ENCODE peak calls at places on chromosomes 11 and 22, in four cellular contexts. X is AG09309, J is brain microvascular endothelial cell, C is Calu3. U is an unnamed sample.

GRCh38 chr11:64695548-64695947 is 27.4 kb downstream of the NRXN2 start:
- DNase-seq in X (no peak), C (no peak), J (no peak), U (no peak)

GRCh38 chr11:44941286-44942021 is 9.2 kb downstream of the TP53I11 start:
- DNase-seq in C (no peak), X (no peak), J (no peak), U (no peak)

GRCh38 chr11:20671856-20672546 is 2.6 kb downstream of the NELL1 start:
- DNase-seq in J (no peak), X (no peak), C (no peak), U (peak)

GRCh38 chr11:74018331-74019005 is 9.6 kb upstream of the UCP3 start:
- DNase-seq in X (peak), J (peak), C (peak), U (peak)

GRCh38 chr22:49960967-49961600 is 512 bp downstream of the PIM3 start:
- DNase-seq in X (no peak), C (peak), J (peak), U (no peak)

GRCh38 chr11:33670250-33671011 is 30.2 kb downstream of the C11orf91 start:
- DNase-seq in J (peak), X (no peak), C (no peak), U (no peak)

GRCh38 chr11:92224394-92225205 is at the start of gene FAT3:
- DNase-seq in C (peak), J (peak), X (peak), U (no peak)

GRCh38 chr11:120212926-120213325 is 2.1 kb downstream of the OAF start:
- DNase-seq in X (no peak), C (no peak), J (no peak), U (no peak)

GRCh38 chr11:35142481-35143207 is 3.7 kb downstream of the CD44 start:
- DNase-seq in J (peak), C (peak), X (no peak), U (peak)

GRCh38 chr11:108223449-108224149 is 732 bp downstream of the ATM start:
- DNase-seq in X (no peak), J (peak), C (no peak), U (peak)

GRCh38 chr11:114562166-114562916 is 2.7 kb upstream of the NXPE1 start:
- DNase-seq in J (no peak), X (peak), C (no peak), U (no peak)

GRCh38 chr11:13277719-13278619 is at the start of gene BMAL1:
- DNase-seq in C (peak), X (no peak), J (no peak), U (peak)

GRCh38 chr11:2867722-2868548 is 17.6 kb downstream of the CDKN1C start:
- DNase-seq in X (no peak), J (no peak), C (no peak), U (no peak)

GRCh38 chr11:77884186-77884828 is 63.4 kb downstream of the AAMDC start:
- DNase-seq in J (peak), X (peak), C (no peak), U (no peak)

GRCh38 chr11:22433517-22433916 is 95.3 kb downstream of the SLC17A6 start:
- DNase-seq in X (no peak), C (no peak), J (no peak), U (no peak)

GRCh38 chr11:13174090-13174489 is 103.5 kb upstream of the BMAL1 start:
- DNase-seq in C (no peak), X (no peak), J (no peak), U (no peak)

GRCh38 chr11:129440028-129440630 is 64.5 kb downstream of the BARX2 start:
- DNase-seq in X (no peak), C (peak), J (no peak), U (peak)

GRCh38 chr22:37822079-37822833 is 926 bp upstream of the GALR3 start:
- DNase-seq in X (no peak), J (no peak), C (no peak), U (no peak)

GRCh38 chr11:23772081-23772480 is 724.8 kb upstream of the LUZP2 start:
- DNase-seq in C (no peak), J (no peak), X (no peak), U (no peak)

GRCh38 chr11:128501008-128501407 is 86.3 kb downstream of the ETS1 start:
- DNase-seq in C (no peak), X (no peak), J (no peak), U (no peak)

GRCh38 chr11:15810079-15810478 is 546.3 kb downstream of the SOX6 start:
- DNase-seq in J (no peak), X (no peak), C (no peak), U (no peak)

GRCh38 chr22:46931414-46931813 is 169.0 kb downstream of the TBC1D22A start:
- DNase-seq in X (no peak), J (peak), C (no peak), U (peak)

GRCh38 chr11:3808846-3809623 is 675 bp downstream of the PGAP2 start:
- DNase-seq in J (no peak), X (no peak), C (peak), U (peak)

GRCh38 chr11:111735262-111736116 is 30.7 kb downstream of the PPP2R1B start:
- DNase-seq in C (no peak), J (peak), X (peak), U (peak)

GRCh38 chr11:50071584-50072225 is 39.0 kb downstream of the OR4C45 start:
- DNase-seq in C (no peak), X (no peak), J (no peak), U (no peak)

GRCh38 chr22:37331034-37331428 is 48.7 kb downstream of the CYTH4 start:
- DNase-seq in C (peak), J (peak), X (no peak), U (peak)

GRCh38 chr22:37485006-37485713 is 1.0 kb downstream of the MFNG start:
- DNase-seq in X (no peak), J (no peak), C (no peak), U (no peak)

DNA sequence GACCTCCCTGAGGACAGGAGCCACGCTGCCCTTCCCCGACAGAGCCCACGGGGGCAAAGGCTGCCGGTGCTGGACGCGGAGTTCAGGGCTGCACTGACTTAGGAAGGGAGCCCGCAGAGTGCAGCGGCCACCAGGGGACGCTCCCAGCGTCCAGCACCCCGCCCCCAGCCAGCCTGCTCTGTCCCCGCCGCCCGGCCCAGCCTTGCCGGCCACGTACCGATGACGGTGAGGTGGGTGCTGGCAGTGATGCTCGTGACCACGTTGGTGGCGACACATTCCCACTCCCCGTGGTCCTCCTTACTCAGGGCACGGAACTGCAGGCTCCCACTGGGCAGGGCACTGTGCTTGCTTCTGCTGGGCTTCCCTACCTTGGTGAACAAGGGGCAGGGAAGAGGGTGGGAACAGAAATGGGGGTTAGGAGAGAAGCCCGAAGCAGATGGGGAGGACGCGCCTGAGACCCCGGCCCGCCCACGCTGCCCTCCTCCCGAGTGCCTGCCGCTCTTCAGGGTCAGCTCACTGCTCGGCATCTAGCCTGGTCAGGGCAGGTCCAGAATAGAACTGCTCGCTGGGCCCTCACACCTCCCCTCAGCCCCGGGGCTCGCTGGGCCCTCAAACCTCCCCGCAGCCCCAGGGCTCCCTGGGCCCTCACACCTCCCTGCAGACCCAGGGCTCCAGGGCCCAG is 25.9 kb downstream of the IGSF9B start:
- DNase-seq in J (no peak), X (no peak), C (no peak), U (no peak)
- TF ChIP-seq CTCF in J (peak), X (peak), C (no peak), U (peak)

DNA sequence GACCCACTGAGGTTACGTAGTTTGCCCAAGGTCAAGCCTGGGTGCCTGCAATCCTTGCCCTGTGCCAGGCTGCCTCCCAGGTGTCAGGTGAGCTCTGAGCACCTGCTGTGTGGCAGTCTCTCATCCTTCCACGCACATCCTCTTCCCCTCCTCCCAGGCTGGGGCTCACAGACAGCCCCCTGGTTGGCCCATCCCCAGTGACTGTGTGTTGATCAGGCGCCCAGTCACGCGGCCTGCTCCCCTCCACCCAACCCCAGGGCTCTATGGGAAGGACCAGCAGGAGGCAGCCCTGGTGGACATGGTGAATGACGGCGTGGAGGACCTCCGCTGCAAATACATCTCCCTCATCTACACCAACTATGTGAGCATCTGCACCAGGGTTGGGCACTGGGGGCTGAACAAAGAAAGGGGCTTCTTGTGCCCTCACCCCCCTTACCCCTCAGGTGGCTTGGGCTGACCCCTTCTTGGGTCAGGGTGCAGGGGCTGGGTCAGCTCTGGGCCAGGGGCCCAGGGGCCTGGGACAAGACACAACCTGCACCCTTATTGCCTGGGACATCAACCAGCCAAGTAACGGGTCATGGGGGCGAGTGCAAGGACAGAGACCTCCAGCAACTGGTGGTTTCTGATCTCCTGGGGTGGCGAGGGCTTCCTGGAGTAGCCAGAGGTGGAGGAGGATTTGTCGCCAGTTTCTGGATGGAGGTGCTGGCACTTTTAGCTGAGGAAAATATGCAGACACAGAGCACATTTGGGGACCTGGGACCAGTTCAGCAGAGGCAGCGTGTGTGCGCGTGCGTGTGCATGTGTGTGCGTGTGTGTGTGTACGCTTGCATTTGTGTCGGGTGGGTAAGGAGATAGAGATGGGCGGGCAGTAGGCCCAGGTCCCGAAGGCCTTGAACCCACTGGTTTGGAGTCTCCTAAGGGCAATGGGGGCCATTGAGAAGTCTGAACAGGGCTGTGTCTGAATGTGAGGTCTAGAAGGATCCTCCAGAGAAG is 1.6 kb downstream of the GSTP1 start:
- DNase-seq in C (no peak), X (no peak), J (no peak), U (no peak)
- TF ChIP-seq CTCF in C (no peak), X (no peak), J (no peak), U (no peak)

GRCh38 chr22:36294293-36294620 is 41.3 kb downstream of the APOL1 start:
- DNase-seq in C (no peak), J (no peak), X (no peak), U (no peak)
- TF ChIP-seq CTCF in C (no peak), J (no peak), X (no peak), U (no peak)

GRCh38 chr11:5476184-5476819 is 12.2 kb upstream of the OR52D1 start:
- DNase-seq in C (peak), X (peak), J (peak), U (peak)
- TF ChIP-seq CTCF in C (peak), X (peak), J (peak), U (peak)

GRCh38 chr11:65891180-65892136 is 985 bp downstream of the CCDC85B start:
- DNase-seq in C (peak), J (no peak), X (no peak), U (peak)
- TF ChIP-seq CTCF in C (no peak), J (peak), X (peak), U (no peak)

GRCh38 chr11:40716344-40717178 is 742.9 kb downstream of the LRRC4C start:
- DNase-seq in J (no peak), X (no peak), C (no peak), U (no peak)

GRCh38 chr11:40722179-40722795 is 737.2 kb downstream of the LRRC4C start:
- DNase-seq in C (no peak), X (no peak), J (no peak), U (peak)
- TF ChIP-seq CTCF in C (no peak), X (peak), J (peak), U (peak)

DNA sequence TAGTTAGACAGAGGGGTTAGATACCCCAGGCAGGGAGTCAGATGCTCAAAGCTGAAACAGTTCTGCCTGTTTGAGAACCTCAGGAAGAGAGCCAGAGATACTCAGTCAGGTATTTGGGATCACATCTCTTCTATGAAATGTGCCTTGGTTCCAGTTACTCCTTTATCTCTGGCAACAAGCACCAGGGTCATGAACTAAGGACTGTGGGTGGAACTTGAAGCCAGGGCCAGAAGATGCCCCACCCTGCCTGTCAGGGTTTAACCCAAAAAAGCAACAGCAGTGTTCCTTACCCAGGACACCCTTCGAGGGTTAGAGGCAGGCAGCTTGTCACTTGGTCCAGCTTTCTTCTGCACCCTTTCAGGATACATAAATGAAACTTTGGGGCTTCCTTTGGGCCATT is 15.0 kb upstream of the WT1 start:
- DNase-seq in J (no peak), X (no peak), C (no peak), U (no peak)
- TF ChIP-seq CTCF in J (no peak), X (no peak), C (no peak), U (no peak)

DNA sequence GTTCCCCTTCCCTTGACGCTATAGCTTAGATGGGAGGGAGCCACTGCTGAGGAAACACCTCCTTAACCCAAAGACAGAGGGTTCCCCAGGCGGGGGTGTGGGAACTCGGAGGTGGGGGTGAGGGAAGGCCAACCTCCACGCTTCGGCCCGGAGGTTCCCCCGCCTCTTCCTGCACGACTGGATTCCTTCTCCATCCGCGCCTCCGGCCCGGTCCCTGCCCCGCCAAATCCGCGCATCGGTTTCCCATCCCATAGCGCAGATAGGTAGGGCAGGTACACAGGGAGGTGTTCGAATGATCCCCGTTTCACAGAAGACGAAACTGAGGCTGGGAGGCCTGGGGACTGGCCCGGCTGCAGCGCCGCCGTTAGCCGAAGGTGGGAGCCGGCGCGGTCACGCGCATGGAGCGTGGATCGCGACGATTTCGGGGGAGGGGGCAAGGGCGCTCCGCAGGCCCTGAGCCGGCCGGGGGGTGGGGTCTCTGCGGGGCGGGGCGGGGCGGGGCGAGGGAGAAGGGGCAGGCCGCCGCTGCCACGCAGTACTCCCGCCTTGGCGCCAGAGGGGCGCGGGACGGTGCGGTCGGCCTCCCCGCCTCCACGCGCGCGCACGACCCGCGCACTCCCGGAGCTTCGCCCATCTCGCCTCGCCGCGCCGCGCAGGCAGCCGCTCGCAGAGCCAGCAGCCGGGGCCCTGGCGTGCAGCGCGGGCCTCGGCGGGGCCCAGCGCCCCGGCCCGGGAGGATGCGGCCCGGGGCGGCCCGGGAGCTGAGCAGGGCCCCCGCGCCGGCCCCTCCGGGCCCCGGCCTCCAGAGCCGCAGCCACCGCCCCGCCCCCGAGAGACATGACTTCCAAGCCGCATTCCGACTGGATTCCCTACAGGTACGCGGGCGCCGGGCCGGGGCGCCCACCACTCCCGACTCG is at the start of gene TUB:
- DNase-seq in X (no peak), J (no peak), C (peak), U (no peak)
- TF ChIP-seq CTCF in X (peak), J (peak), C (no peak), U (no peak)

DNA sequence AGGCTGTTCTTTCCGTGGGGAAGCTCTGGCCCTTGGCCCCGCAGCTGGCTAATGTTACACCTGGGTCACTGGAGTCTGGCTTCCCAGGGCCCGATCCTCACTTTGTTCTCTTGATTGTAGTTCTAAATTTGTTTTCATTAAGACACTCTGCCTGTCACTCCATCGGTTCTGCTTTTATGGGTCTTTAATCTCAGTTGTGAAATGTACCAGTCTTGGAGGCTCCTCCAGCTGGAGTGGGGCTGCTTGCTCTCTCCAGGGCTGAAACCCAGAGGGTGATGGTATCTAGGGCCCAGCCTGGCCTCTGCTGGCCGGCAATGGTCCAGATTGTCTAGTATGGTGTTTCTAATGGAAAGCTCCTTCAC is 352.9 kb downstream of the TENM4 start:
- DNase-seq in J (peak), C (no peak), X (no peak), U (no peak)
- TF ChIP-seq CTCF in J (peak), C (no peak), X (peak), U (no peak)

U was measured in MCF 10A.